ENCODE peak calls at places on chromosomes 11 and 22, in ten cellular contexts. One of them, this sample, is unnamed.

GRCh38 chr11:75498556-75499255 is 27.0 kb downstream of the GDPD5 start:
- DNase-seq in CD8-positive, alpha-beta memory T cell: no peak
- DNase-seq in uterus: no peak
- DNase-seq in gastrocnemius medialis: no peak
- DNase-seq in OCI-LY7: no peak
- DNase-seq in A549: no peak
- DNase-seq in cardiac muscle cell: peak
- DNase-seq in adrenal gland: no peak
- DNase-seq in foreskin keratinocyte: peak
- DNase-seq in tibial artery: peak
- DNase-seq in this sample: no peak

GRCh38 chr11:103682318-103683184 is 353.9 kb upstream of the DDI1 start:
- DNase-seq in OCI-LY7: peak
- DNase-seq in tibial artery: peak
- DNase-seq in foreskin keratinocyte: peak
- DNase-seq in adrenal gland: peak
- DNase-seq in cardiac muscle cell: peak
- DNase-seq in CD8-positive, alpha-beta memory T cell: peak
- DNase-seq in uterus: peak
- DNase-seq in gastrocnemius medialis: peak
- DNase-seq in A549: peak
- DNase-seq in this sample: peak

GRCh38 chr11:117819096-117820040 is 5.2 kb downstream of the FXYD2 start:
- DNase-seq in foreskin keratinocyte: peak
- DNase-seq in tibial artery: peak
- DNase-seq in CD8-positive, alpha-beta memory T cell: no peak
- DNase-seq in gastrocnemius medialis: no peak
- DNase-seq in uterus: peak
- DNase-seq in A549: peak
- DNase-seq in adrenal gland: peak
- DNase-seq in OCI-LY7: peak
- DNase-seq in cardiac muscle cell: peak
- DNase-seq in this sample: no peak

GRCh38 chr22:46542011-46542985 is 4.9 kb upstream of the CELSR1 start:
- DNase-seq in foreskin keratinocyte: peak
- DNase-seq in uterus: peak
- DNase-seq in tibial artery: peak
- DNase-seq in OCI-LY7: peak
- DNase-seq in cardiac muscle cell: peak
- DNase-seq in CD8-positive, alpha-beta memory T cell: peak
- DNase-seq in gastrocnemius medialis: no peak
- DNase-seq in A549: peak
- DNase-seq in adrenal gland: peak
- DNase-seq in this sample: peak

GRCh38 chr11:17786824-17787525 is 52.4 kb downstream of the KCNC1 start:
- DNase-seq in OCI-LY7: no peak
- DNase-seq in cardiac muscle cell: peak
- DNase-seq in tibial artery: no peak
- DNase-seq in uterus: no peak
- DNase-seq in gastrocnemius medialis: no peak
- DNase-seq in A549: no peak
- DNase-seq in CD8-positive, alpha-beta memory T cell: no peak
- DNase-seq in adrenal gland: no peak
- DNase-seq in foreskin keratinocyte: peak
- DNase-seq in this sample: peak

GRCh38 chr22:20674998-20675397 is 98.9 kb upstream of the SERPIND1 start:
- DNase-seq in CD8-positive, alpha-beta memory T cell: no peak
- DNase-seq in gastrocnemius medialis: no peak
- DNase-seq in OCI-LY7: no peak
- DNase-seq in foreskin keratinocyte: no peak
- DNase-seq in adrenal gland: no peak
- DNase-seq in tibial artery: no peak
- DNase-seq in A549: no peak
- DNase-seq in cardiac muscle cell: no peak
- DNase-seq in uterus: no peak
- DNase-seq in this sample: no peak

GRCh38 chr11:93248602-93249001 is 50.8 kb upstream of the SLC36A4 start:
- DNase-seq in cardiac muscle cell: peak
- DNase-seq in CD8-positive, alpha-beta memory T cell: no peak
- DNase-seq in A549: no peak
- DNase-seq in uterus: no peak
- DNase-seq in gastrocnemius medialis: no peak
- DNase-seq in foreskin keratinocyte: peak
- DNase-seq in OCI-LY7: peak
- DNase-seq in tibial artery: no peak
- DNase-seq in adrenal gland: no peak
- DNase-seq in this sample: no peak

GRCh38 chr11:9001736-9002135 is 2.1 kb downstream of the NRIP3 start:
- DNase-seq in adrenal gland: peak
- DNase-seq in cardiac muscle cell: peak
- DNase-seq in tibial artery: no peak
- DNase-seq in gastrocnemius medialis: no peak
- DNase-seq in CD8-positive, alpha-beta memory T cell: no peak
- DNase-seq in foreskin keratinocyte: peak
- DNase-seq in uterus: no peak
- DNase-seq in OCI-LY7: no peak
- DNase-seq in A549: no peak
- DNase-seq in this sample: peak

GRCh38 chr11:82494988-82495432 is 238.7 kb downstream of the FAM181B start:
- DNase-seq in cardiac muscle cell: no peak
- DNase-seq in A549: no peak
- DNase-seq in gastrocnemius medialis: no peak
- DNase-seq in uterus: no peak
- DNase-seq in adrenal gland: no peak
- DNase-seq in CD8-positive, alpha-beta memory T cell: no peak
- DNase-seq in tibial artery: no peak
- DNase-seq in OCI-LY7: peak
- DNase-seq in foreskin keratinocyte: peak
- DNase-seq in this sample: no peak

GRCh38 chr11:794013-794765 is 3.9 kb downstream of the SLC25A22 start:
- DNase-seq in uterus: no peak
- DNase-seq in foreskin keratinocyte: no peak
- DNase-seq in adrenal gland: no peak
- DNase-seq in cardiac muscle cell: no peak
- DNase-seq in tibial artery: no peak
- DNase-seq in OCI-LY7: no peak
- DNase-seq in A549: no peak
- DNase-seq in gastrocnemius medialis: no peak
- DNase-seq in CD8-positive, alpha-beta memory T cell: no peak
- DNase-seq in this sample: no peak

GRCh38 chr22:32031466-32031865 is 11.6 kb upstream of the SLC5A1 start:
- DNase-seq in A549: no peak
- DNase-seq in foreskin keratinocyte: no peak
- DNase-seq in tibial artery: no peak
- DNase-seq in CD8-positive, alpha-beta memory T cell: no peak
- DNase-seq in cardiac muscle cell: no peak
- DNase-seq in adrenal gland: no peak
- DNase-seq in OCI-LY7: no peak
- DNase-seq in uterus: no peak
- DNase-seq in gastrocnemius medialis: no peak
- DNase-seq in this sample: no peak

GRCh38 chr11:94130589-94131362 is 2.1 kb downstream of the PANX1 start:
- DNase-seq in A549: no peak
- DNase-seq in uterus: peak
- DNase-seq in CD8-positive, alpha-beta memory T cell: no peak
- DNase-seq in gastrocnemius medialis: no peak
- DNase-seq in adrenal gland: no peak
- DNase-seq in cardiac muscle cell: peak
- DNase-seq in OCI-LY7: no peak
- DNase-seq in tibial artery: peak
- DNase-seq in foreskin keratinocyte: peak
- DNase-seq in this sample: peak

GRCh38 chr11:129828301-129828836 is 12.7 kb downstream of the TMEM45B start:
- DNase-seq in tibial artery: no peak
- DNase-seq in gastrocnemius medialis: no peak
- DNase-seq in cardiac muscle cell: peak
- DNase-seq in CD8-positive, alpha-beta memory T cell: no peak
- DNase-seq in adrenal gland: no peak
- DNase-seq in foreskin keratinocyte: peak
- DNase-seq in A549: no peak
- DNase-seq in OCI-LY7: no peak
- DNase-seq in uterus: no peak
- DNase-seq in this sample: no peak

GRCh38 chr22:41380993-41381328 is 781 bp upstream of the TEF start:
- DNase-seq in uterus: peak
- DNase-seq in adrenal gland: peak
- DNase-seq in gastrocnemius medialis: peak
- DNase-seq in OCI-LY7: no peak
- DNase-seq in foreskin keratinocyte: peak
- DNase-seq in A549: peak
- DNase-seq in CD8-positive, alpha-beta memory T cell: no peak
- DNase-seq in tibial artery: peak
- DNase-seq in cardiac muscle cell: peak
- DNase-seq in this sample: peak

GRCh38 chr11:118198370-118198769 is 21.9 kb upstream of the SCN2B start:
- DNase-seq in cardiac muscle cell: peak
- DNase-seq in tibial artery: peak
- DNase-seq in OCI-LY7: peak
- DNase-seq in CD8-positive, alpha-beta memory T cell: peak
- DNase-seq in uterus: peak
- DNase-seq in A549: peak
- DNase-seq in gastrocnemius medialis: peak
- DNase-seq in adrenal gland: peak
- DNase-seq in foreskin keratinocyte: no peak
- DNase-seq in this sample: peak

GRCh38 chr11:128105950-128106349 is 481.4 kb downstream of the ETS1 start:
- DNase-seq in adrenal gland: no peak
- DNase-seq in CD8-positive, alpha-beta memory T cell: no peak
- DNase-seq in uterus: no peak
- DNase-seq in gastrocnemius medialis: no peak
- DNase-seq in cardiac muscle cell: no peak
- DNase-seq in A549: no peak
- DNase-seq in OCI-LY7: no peak
- DNase-seq in foreskin keratinocyte: no peak
- DNase-seq in tibial artery: no peak
- DNase-seq in this sample: no peak

GRCh38 chr11:128098840-128099239 is 488.5 kb downstream of the ETS1 start:
- DNase-seq in foreskin keratinocyte: no peak
- DNase-seq in gastrocnemius medialis: no peak
- DNase-seq in tibial artery: no peak
- DNase-seq in cardiac muscle cell: no peak
- DNase-seq in adrenal gland: no peak
- DNase-seq in uterus: no peak
- DNase-seq in CD8-positive, alpha-beta memory T cell: no peak
- DNase-seq in A549: no peak
- DNase-seq in OCI-LY7: no peak
- DNase-seq in this sample: no peak

GRCh38 chr11:128105511-128105910 is 481.8 kb downstream of the ETS1 start:
- DNase-seq in gastrocnemius medialis: no peak
- DNase-seq in tibial artery: no peak
- DNase-seq in foreskin keratinocyte: no peak
- DNase-seq in OCI-LY7: no peak
- DNase-seq in A549: no peak
- DNase-seq in CD8-positive, alpha-beta memory T cell: no peak
- DNase-seq in uterus: no peak
- DNase-seq in adrenal gland: no peak
- DNase-seq in cardiac muscle cell: no peak
- DNase-seq in this sample: no peak

GRCh38 chr11:128103278-128103873 is 484.0 kb downstream of the ETS1 start:
- DNase-seq in cardiac muscle cell: no peak
- DNase-seq in CD8-positive, alpha-beta memory T cell: no peak
- DNase-seq in OCI-LY7: no peak
- DNase-seq in tibial artery: no peak
- DNase-seq in adrenal gland: no peak
- DNase-seq in uterus: no peak
- DNase-seq in gastrocnemius medialis: no peak
- DNase-seq in A549: no peak
- DNase-seq in foreskin keratinocyte: no peak
- DNase-seq in this sample: no peak
- H3K27ac ChIP-seq in cardiac muscle cell: no peak
- H3K27ac ChIP-seq in CD8-positive, alpha-beta memory T cell: no peak
- H3K27ac ChIP-seq in OCI-LY7: no peak
- H3K27ac ChIP-seq in tibial artery: no peak
- H3K27ac ChIP-seq in adrenal gland: no peak
- H3K27ac ChIP-seq in uterus: no peak
- H3K27ac ChIP-seq in gastrocnemius medialis: no peak
- H3K27ac ChIP-seq in A549: no peak
- H3K27ac ChIP-seq in foreskin keratinocyte: no peak
- H3K27ac ChIP-seq in this sample: no peak

GRCh38 chr22:19086417-19086816 is 35.8 kb downstream of the DGCR2 start:
- DNase-seq in adrenal gland: no peak
- DNase-seq in foreskin keratinocyte: no peak
- DNase-seq in tibial artery: no peak
- DNase-seq in OCI-LY7: no peak
- DNase-seq in gastrocnemius medialis: no peak
- DNase-seq in CD8-positive, alpha-beta memory T cell: no peak
- DNase-seq in uterus: no peak
- DNase-seq in cardiac muscle cell: no peak
- DNase-seq in A549: no peak
- DNase-seq in this sample: no peak
- H3K27ac ChIP-seq in adrenal gland: peak
- H3K27ac ChIP-seq in foreskin keratinocyte: no peak
- H3K27ac ChIP-seq in tibial artery: no peak
- H3K27ac ChIP-seq in OCI-LY7: peak
- H3K27ac ChIP-seq in gastrocnemius medialis: peak
- H3K27ac ChIP-seq in CD8-positive, alpha-beta memory T cell: no peak
- H3K27ac ChIP-seq in uterus: no peak
- H3K27ac ChIP-seq in cardiac muscle cell: no peak
- H3K27ac ChIP-seq in A549: no peak
- H3K27ac ChIP-seq in this sample: peak

GRCh38 chr11:66466225-66467033 is at the start of gene PELI3:
- DNase-seq in uterus: peak
- DNase-seq in OCI-LY7: peak
- DNase-seq in adrenal gland: peak
- DNase-seq in gastrocnemius medialis: peak
- DNase-seq in CD8-positive, alpha-beta memory T cell: peak
- DNase-seq in A549: peak
- DNase-seq in foreskin keratinocyte: peak
- DNase-seq in tibial artery: peak
- DNase-seq in cardiac muscle cell: peak
- DNase-seq in this sample: peak
- H3K27ac ChIP-seq in uterus: peak
- H3K27ac ChIP-seq in OCI-LY7: peak
- H3K27ac ChIP-seq in adrenal gland: peak
- H3K27ac ChIP-seq in gastrocnemius medialis: peak
- H3K27ac ChIP-seq in CD8-positive, alpha-beta memory T cell: peak
- H3K27ac ChIP-seq in A549: peak
- H3K27ac ChIP-seq in foreskin keratinocyte: peak
- H3K27ac ChIP-seq in tibial artery: peak
- H3K27ac ChIP-seq in cardiac muscle cell: peak
- H3K27ac ChIP-seq in this sample: peak

DNA sequence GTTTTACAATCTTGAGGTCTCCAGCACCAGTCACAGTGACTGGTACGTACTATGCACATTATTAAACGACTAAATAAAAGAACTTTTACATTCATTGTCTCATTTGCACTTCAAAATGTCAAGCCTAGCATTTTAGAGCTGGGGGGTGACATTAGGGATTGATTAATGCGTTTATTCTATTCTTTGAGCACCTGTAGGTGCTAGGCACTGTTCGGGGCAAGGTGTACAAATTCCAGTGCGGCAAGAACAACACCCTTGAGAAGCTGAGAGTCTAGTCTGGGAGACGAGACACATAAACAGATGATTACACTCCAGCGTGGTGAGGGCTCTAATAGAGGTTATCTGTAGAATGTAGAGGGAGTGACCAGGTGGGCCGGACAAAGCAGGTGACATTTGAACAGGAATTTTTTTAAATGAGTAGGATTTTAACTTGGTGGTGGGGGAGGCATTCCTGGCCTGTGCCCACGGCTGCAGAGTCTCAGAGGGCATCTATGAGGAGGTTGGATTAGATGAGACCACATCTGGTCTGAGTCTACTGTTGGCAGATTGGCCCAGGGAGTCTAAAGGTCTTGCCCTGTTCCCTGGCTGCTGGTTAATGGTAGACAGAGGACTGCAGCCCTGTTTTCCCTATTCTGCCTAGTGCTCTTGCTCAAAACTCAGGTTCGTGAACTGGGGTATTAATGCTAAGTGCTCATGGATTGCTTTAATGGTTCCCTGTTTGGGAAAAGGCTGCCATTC is 956 bp downstream of the CAT start:
- DNase-seq in foreskin keratinocyte: no peak
- DNase-seq in uterus: no peak
- DNase-seq in adrenal gland: no peak
- DNase-seq in OCI-LY7: peak
- DNase-seq in CD8-positive, alpha-beta memory T cell: no peak
- DNase-seq in A549: no peak
- DNase-seq in tibial artery: no peak
- DNase-seq in gastrocnemius medialis: no peak
- DNase-seq in cardiac muscle cell: no peak
- DNase-seq in this sample: no peak
- H3K27ac ChIP-seq in foreskin keratinocyte: no peak
- H3K27ac ChIP-seq in uterus: peak
- H3K27ac ChIP-seq in adrenal gland: peak
- H3K27ac ChIP-seq in OCI-LY7: peak
- H3K27ac ChIP-seq in CD8-positive, alpha-beta memory T cell: peak
- H3K27ac ChIP-seq in A549: peak
- H3K27ac ChIP-seq in tibial artery: peak
- H3K27ac ChIP-seq in gastrocnemius medialis: peak
- H3K27ac ChIP-seq in cardiac muscle cell: peak
- H3K27ac ChIP-seq in this sample: peak